ENCODE peak calls at places on chromosomes 13 and 19, in seven cellular contexts. One of them, this sample, is unnamed.

GRCh38 chr13:44620057-44620456 is 43.9 kb upstream of the TSC22D1 start:
- DNase-seq in tibial nerve: no peak
- DNase-seq in IMR-90: peak; percentile 45
- DNase-seq in right lobe of liver: no peak
- DNase-seq in sigmoid colon: no peak
- DNase-seq in body of pancreas: no peak
- DNase-seq in esophagus squamous epithelium: no peak
- DNase-seq in this sample: no peak

GRCh38 chr13:108069521-108070210 is 145.7 kb downstream of the LIG4 start:
- DNase-seq in tibial nerve: no peak
- DNase-seq in IMR-90: no peak
- DNase-seq in right lobe of liver: no peak
- DNase-seq in sigmoid colon: no peak
- DNase-seq in body of pancreas: no peak
- DNase-seq in esophagus squamous epithelium: no peak
- DNase-seq in this sample: no peak

GRCh38 chr19:862529-863304 is 3.3 kb downstream of the CFD start:
- DNase-seq in tibial nerve: peak; percentile 68
- DNase-seq in IMR-90: peak; percentile 17
- DNase-seq in right lobe of liver: no peak
- DNase-seq in sigmoid colon: no peak
- DNase-seq in body of pancreas: peak; percentile 62
- DNase-seq in esophagus squamous epithelium: no peak
- DNase-seq in this sample: peak; percentile 83

GRCh38 chr19:21092107-21092506 is 10.1 kb downstream of the ZNF714 start:
- DNase-seq in tibial nerve: no peak
- DNase-seq in IMR-90: peak; percentile 14
- DNase-seq in right lobe of liver: no peak
- DNase-seq in sigmoid colon: no peak
- DNase-seq in body of pancreas: no peak
- DNase-seq in esophagus squamous epithelium: no peak
- DNase-seq in this sample: no peak

GRCh38 chr19:43784981-43785808 is 4.4 kb upstream of the KCNN4 start:
- DNase-seq in tibial nerve: no peak
- DNase-seq in IMR-90: peak; percentile 67
- DNase-seq in right lobe of liver: no peak
- DNase-seq in sigmoid colon: no peak
- DNase-seq in body of pancreas: peak; percentile 51
- DNase-seq in esophagus squamous epithelium: no peak
- DNase-seq in this sample: no peak

GRCh38 chr13:21637296-21637695 is 33.3 kb upstream of the MICU2 start:
- DNase-seq in tibial nerve: no peak
- DNase-seq in IMR-90: peak; percentile 43
- DNase-seq in right lobe of liver: no peak
- DNase-seq in sigmoid colon: no peak
- DNase-seq in body of pancreas: peak; percentile 24
- DNase-seq in esophagus squamous epithelium: no peak
- DNase-seq in this sample: no peak

GRCh38 chr19:50555447-50556235 is 12.6 kb downstream of the LRRC4B start:
- DNase-seq in tibial nerve: no peak
- DNase-seq in IMR-90: no peak
- DNase-seq in right lobe of liver: no peak
- DNase-seq in sigmoid colon: no peak
- DNase-seq in body of pancreas: no peak
- DNase-seq in esophagus squamous epithelium: no peak
- DNase-seq in this sample: no peak

GRCh38 chr13:30388401-30389283 is 33.7 kb upstream of the UBE2L5 start:
- DNase-seq in tibial nerve: no peak
- DNase-seq in IMR-90: peak; percentile 89
- DNase-seq in right lobe of liver: peak; percentile 87
- DNase-seq in sigmoid colon: peak; percentile 90
- DNase-seq in body of pancreas: no peak
- DNase-seq in esophagus squamous epithelium: peak; percentile 5
- DNase-seq in this sample: peak; percentile 75

GRCh38 chr19:17522988-17523872 is 11.8 kb downstream of the PGLS start:
- DNase-seq in tibial nerve: no peak
- DNase-seq in IMR-90: no peak
- DNase-seq in right lobe of liver: peak; percentile 66
- DNase-seq in sigmoid colon: peak; percentile 74
- DNase-seq in body of pancreas: peak; percentile 21
- DNase-seq in esophagus squamous epithelium: peak; percentile 55
- DNase-seq in this sample: no peak

GRCh38 chr19:2462635-2463421 is 6.1 kb upstream of the LMNB2 start:
- DNase-seq in tibial nerve: peak; percentile 66
- DNase-seq in IMR-90: peak; percentile 96
- DNase-seq in right lobe of liver: peak; percentile 83
- DNase-seq in sigmoid colon: peak; percentile 95
- DNase-seq in body of pancreas: peak; percentile 86
- DNase-seq in esophagus squamous epithelium: no peak
- DNase-seq in this sample: peak; percentile 93

GRCh38 chr13:71374471-71375041 is 492.4 kb downstream of the DACH1 start:
- DNase-seq in tibial nerve: no peak
- DNase-seq in IMR-90: no peak
- DNase-seq in right lobe of liver: no peak
- DNase-seq in sigmoid colon: no peak
- DNase-seq in body of pancreas: no peak
- DNase-seq in esophagus squamous epithelium: no peak
- DNase-seq in this sample: no peak

GRCh38 chr19:17831419-17831888 is 10.1 kb upstream of the INSL3 start:
- DNase-seq in tibial nerve: no peak
- DNase-seq in IMR-90: no peak
- DNase-seq in right lobe of liver: no peak
- DNase-seq in sigmoid colon: no peak
- DNase-seq in body of pancreas: no peak
- DNase-seq in esophagus squamous epithelium: no peak
- DNase-seq in this sample: no peak

GRCh38 chr13:32779119-32779518 is 192.9 kb downstream of the PDS5B start:
- DNase-seq in tibial nerve: no peak
- DNase-seq in IMR-90: no peak
- DNase-seq in right lobe of liver: no peak
- DNase-seq in sigmoid colon: no peak
- DNase-seq in body of pancreas: no peak
- DNase-seq in esophagus squamous epithelium: no peak
- DNase-seq in this sample: no peak

DNA sequence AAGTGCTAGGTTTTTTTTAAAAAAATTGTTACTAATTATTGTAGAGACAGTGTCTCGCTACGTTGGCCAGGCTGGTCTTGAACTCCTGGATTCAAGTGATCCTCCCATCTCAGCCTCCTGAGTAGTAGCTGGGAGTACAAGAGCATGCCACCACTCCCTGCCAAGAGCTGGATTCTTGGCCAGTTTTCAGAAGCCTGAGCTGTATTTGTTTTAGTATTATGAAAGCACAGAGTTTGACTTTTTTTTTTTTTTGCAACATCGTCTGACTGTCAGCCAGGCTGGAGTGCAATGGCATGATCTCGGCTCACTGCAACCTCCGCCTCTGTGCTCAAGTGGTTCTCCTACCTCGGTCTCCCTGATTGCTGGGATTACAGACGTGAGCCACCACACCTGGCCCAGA is 7.0 kb downstream of the ARMC6 start:
- DNase-seq in tibial nerve: peak; percentile 38
- DNase-seq in IMR-90: peak; percentile 91
- DNase-seq in right lobe of liver: peak; percentile 87
- DNase-seq in sigmoid colon: peak; percentile 89
- DNase-seq in body of pancreas: peak; percentile 91
- DNase-seq in esophagus squamous epithelium: no peak
- DNase-seq in this sample: no peak
- H3K36me3 ChIP-seq in tibial nerve: peaks cover 9% of the 10 kb centered on the region
- H3K36me3 ChIP-seq in IMR-90: peaks cover 13% of the 10 kb centered on the region
- H3K36me3 ChIP-seq in right lobe of liver: no peaks in the 10 kb centered on the region
- H3K36me3 ChIP-seq in sigmoid colon: peaks cover 28% of the 10 kb centered on the region
- H3K36me3 ChIP-seq in body of pancreas: no peaks in the 10 kb centered on the region
- H3K36me3 ChIP-seq in esophagus squamous epithelium: no peaks in the 10 kb centered on the region
- H3K36me3 ChIP-seq in this sample: no peaks in the 10 kb centered on the region

GRCh38 chr19:39432677-39433025 is 3.1 kb downstream of the RPS16 start:
- DNase-seq in tibial nerve: no peak
- DNase-seq in IMR-90: no peak
- DNase-seq in right lobe of liver: no peak
- DNase-seq in sigmoid colon: no peak
- DNase-seq in body of pancreas: no peak
- DNase-seq in esophagus squamous epithelium: no peak
- DNase-seq in this sample: no peak
- TF ChIP-seq POLR2A in tibial nerve: no peak
- TF ChIP-seq POLR2A in IMR-90: peak; percentile 14
- TF ChIP-seq POLR2A in right lobe of liver: no peak
- TF ChIP-seq POLR2A in sigmoid colon: no peak
- TF ChIP-seq POLR2A in body of pancreas: no peak
- TF ChIP-seq POLR2A in esophagus squamous epithelium: no peak
- TF ChIP-seq POLR2A in this sample: no peak

GRCh38 chr19:6241056-6241455 is 38.7 kb downstream of the MLLT1 start:
- DNase-seq in tibial nerve: no peak
- DNase-seq in IMR-90: no peak
- DNase-seq in right lobe of liver: peak; percentile 48
- DNase-seq in sigmoid colon: no peak
- DNase-seq in body of pancreas: no peak
- DNase-seq in esophagus squamous epithelium: no peak
- DNase-seq in this sample: no peak
- H3K27ac ChIP-seq in tibial nerve: peak overlapping the region; percentile 92
- H3K27ac ChIP-seq in IMR-90: no peak overlapping the region
- H3K27ac ChIP-seq in right lobe of liver: no peak overlapping the region
- H3K27ac ChIP-seq in sigmoid colon: peak overlapping the region; percentile 49
- H3K27ac ChIP-seq in body of pancreas: peak overlapping the region; percentile 44
- H3K27ac ChIP-seq in esophagus squamous epithelium: peak overlapping the region; percentile 13
- H3K27ac ChIP-seq in this sample: peak overlapping the region; percentile 69

GRCh38 chr13:84706004-84706710 is 823.9 kb upstream of the SLITRK1 start:
- DNase-seq in tibial nerve: no peak
- DNase-seq in IMR-90: no peak
- DNase-seq in right lobe of liver: no peak
- DNase-seq in sigmoid colon: no peak
- DNase-seq in body of pancreas: no peak
- DNase-seq in esophagus squamous epithelium: no peak
- DNase-seq in this sample: no peak

DNA sequence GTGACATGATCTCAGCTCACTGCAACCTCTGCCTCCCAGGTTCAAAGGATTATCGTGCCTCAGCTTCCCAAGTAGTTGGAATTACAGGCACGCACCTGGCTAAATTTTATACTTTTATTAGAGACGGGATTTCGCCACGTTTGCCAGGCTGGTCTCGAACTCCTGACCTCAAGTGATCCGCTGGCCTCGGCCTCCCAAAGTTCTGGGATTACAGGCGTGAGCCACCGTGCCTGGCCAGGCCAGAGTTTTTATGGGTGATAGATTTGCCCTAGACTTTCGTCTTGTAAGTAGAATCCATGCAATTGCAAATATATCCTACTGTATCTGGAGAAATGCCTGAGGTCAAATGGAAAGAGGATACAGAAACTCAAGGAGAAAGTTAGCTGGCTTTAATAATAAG is 819.9 kb upstream of the SLITRK1 start:
- DNase-seq in tibial nerve: no peak
- DNase-seq in IMR-90: no peak
- DNase-seq in right lobe of liver: no peak
- DNase-seq in sigmoid colon: no peak
- DNase-seq in body of pancreas: no peak
- DNase-seq in esophagus squamous epithelium: no peak
- DNase-seq in this sample: no peak
- H3K36me3 ChIP-seq in tibial nerve: no peaks in the 10 kb centered on the region
- H3K36me3 ChIP-seq in IMR-90: no peaks in the 10 kb centered on the region
- H3K36me3 ChIP-seq in right lobe of liver: no peaks in the 10 kb centered on the region
- H3K36me3 ChIP-seq in sigmoid colon: no peaks in the 10 kb centered on the region
- H3K36me3 ChIP-seq in body of pancreas: no peaks in the 10 kb centered on the region
- H3K36me3 ChIP-seq in esophagus squamous epithelium: no peaks in the 10 kb centered on the region
- H3K36me3 ChIP-seq in this sample: no peaks in the 10 kb centered on the region

This sample was measured in breast epithelium.